ENCODE peak calls at places on chromosome 19, in four cellular contexts. C is AG09309, R is dorsolateral prefrontal cortex, V is esophagus squamous epithelium. E is an unnamed sample.

GRCh38 chr19:50537306-50537685 is 23.6 kb upstream of the ASPDH start:
- DNase-seq in R (no peak), V (no peak), C (no peak), E (no peak)

GRCh38 chr19:15935167-15935702 is 906 bp upstream of the CYP4F11 start:
- DNase-seq in C (no peak), R (no peak), V (no peak), E (no peak)

GRCh38 chr19:46133101-46133627 is 8.7 kb upstream of the IGFL3 start:
- DNase-seq in R (no peak), V (no peak), C (peak; percentile 46), E (peak; percentile 99)

GRCh38 chr19:383922-384800 is 24.8 kb downstream of the C2CD4C start:
- DNase-seq in R (peak; percentile 33), C (no peak), V (no peak), E (no peak)

GRCh38 chr19:17236414-17236716 is 9.4 kb downstream of the NR2F6 start:
- DNase-seq in C (no peak), R (no peak), V (no peak), E (no peak)

GRCh38 chr19:17718988-17719711 is at the start of gene MAP1S:
- DNase-seq in R (peak; percentile 69), C (no peak), V (no peak), E (no peak)

GRCh38 chr19:43555185-43555770 is 20.0 kb downstream of the XRCC1 start:
- DNase-seq in R (peak; percentile 87), C (no peak), V (no peak), E (peak; percentile 49)

GRCh38 chr19:4113398-4114088 is 10.4 kb downstream of the MAP2K2 start:
- DNase-seq in R (no peak), V (no peak), C (no peak), E (no peak)

GRCh38 chr19:57615346-57615745 is 1.3 kb downstream of the ZNF134 start:
- DNase-seq in V (no peak), C (no peak), R (no peak), E (no peak)
- H3K4me3 ChIP-seq in V (no peak overlapping the region), C (peak overlapping the region; percentile 96), R (peak overlapping the region; percentile 99), E (no peak overlapping the region)

GRCh38 chr19:8340341-8341096 is 2.5 kb downstream of the KANK3 start:
- DNase-seq in V (no peak), C (no peak), R (no peak), E (no peak)
- TF ChIP-seq CTCF in V (no peak), C (no peak), R (no peak), E (no peak)

GRCh38 chr19:2887391-2887914 is 13.3 kb upstream of the ZNF57 start:
- DNase-seq in C (peak; percentile 37), R (no peak), V (no peak), E (no peak)

GRCh38 chr19:2888739-2889224 is 11.9 kb upstream of the ZNF57 start:
- DNase-seq in C (no peak), R (no peak), V (no peak), E (no peak)

GRCh38 chr19:2883686-2884439 is 16.7 kb downstream of the ZNF556 start:
- DNase-seq in V (no peak), C (no peak), R (no peak), E (no peak)

DNA sequence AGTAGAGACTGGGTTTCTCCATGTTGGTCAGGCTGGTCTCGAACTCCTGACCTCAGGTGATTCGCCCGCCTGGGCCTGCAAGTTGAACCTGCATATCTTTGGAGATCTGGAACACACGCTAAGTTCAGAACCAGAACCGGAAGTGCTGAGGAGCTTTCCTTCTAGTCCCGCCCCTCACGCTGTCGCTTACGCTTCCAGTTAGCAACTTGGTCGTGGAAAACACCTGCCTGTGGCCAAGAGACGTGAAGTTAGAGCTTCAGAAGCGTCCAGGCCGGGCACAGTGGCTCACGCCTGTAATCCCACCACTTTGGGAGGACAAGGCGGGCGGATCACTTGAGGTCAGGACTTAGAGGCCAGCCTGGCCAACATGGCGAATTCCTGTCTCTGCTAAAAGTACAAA is 15.0 kb upstream of the ZNF57 start:
- DNase-seq in V (no peak), C (no peak), R (no peak), E (no peak)
- H3K4me3 ChIP-seq in V (no peak overlapping the region), C (no peak overlapping the region), R (no peak overlapping the region), E (no peak overlapping the region)

GRCh38 chr19:29260477-29261317 is 47.7 kb upstream of the UQCRFS1 start:
- DNase-seq in R (no peak), V (no peak), C (no peak), E (no peak)
- TF ChIP-seq CTCF in R (peak; percentile 34), V (peak; percentile 34), C (peak; percentile 36), E (peak; percentile 37)

GRCh38 chr19:2129022-2129421 is 22.3 kb downstream of the AP3D1 start:
- DNase-seq in V (no peak), C (no peak), R (no peak), E (no peak)
- H3K4me3 ChIP-seq in V (no peak overlapping the region), C (no peak overlapping the region), R (no peak overlapping the region), E (no peak overlapping the region)

GRCh38 chr19:40701758-40702157 is 11.3 kb upstream of the NUMBL start:
- DNase-seq in V (no peak), C (no peak), R (no peak), E (no peak)

GRCh38 chr19:40700083-40700482 is 9.6 kb upstream of the NUMBL start:
- DNase-seq in R (no peak), V (no peak), C (no peak), E (no peak)

GRCh38 chr19:40703029-40703755 is 12.7 kb upstream of the NUMBL start:
- DNase-seq in C (no peak), R (no peak), V (no peak), E (no peak)

GRCh38 chr19:40704491-40705361 is 12.0 kb downstream of the COQ8B start:
- DNase-seq in V (no peak), C (no peak), R (no peak), E (no peak)

GRCh38 chr19:40702337-40703012 is 12.0 kb upstream of the NUMBL start:
- DNase-seq in R (peak; percentile 75), C (no peak), V (no peak), E (no peak)
- TF ChIP-seq CTCF in R (peak; percentile 54), C (no peak), V (peak; percentile 18), E (peak; percentile 51)

GRCh38 chr19:52189745-52190678 is at the start of gene PPP2R1A:
- DNase-seq in C (peak; percentile 100), R (peak; percentile 100), V (peak; percentile 100), E (peak; percentile 100)
- H3K4me3 ChIP-seq in C (peak within 1 kb of the TSS; percentile 83), R (peak within 1 kb of the TSS; percentile 79), V (peak within 1 kb of the TSS; percentile 88), E (peak within 1 kb of the TSS; percentile 87)

DNA sequence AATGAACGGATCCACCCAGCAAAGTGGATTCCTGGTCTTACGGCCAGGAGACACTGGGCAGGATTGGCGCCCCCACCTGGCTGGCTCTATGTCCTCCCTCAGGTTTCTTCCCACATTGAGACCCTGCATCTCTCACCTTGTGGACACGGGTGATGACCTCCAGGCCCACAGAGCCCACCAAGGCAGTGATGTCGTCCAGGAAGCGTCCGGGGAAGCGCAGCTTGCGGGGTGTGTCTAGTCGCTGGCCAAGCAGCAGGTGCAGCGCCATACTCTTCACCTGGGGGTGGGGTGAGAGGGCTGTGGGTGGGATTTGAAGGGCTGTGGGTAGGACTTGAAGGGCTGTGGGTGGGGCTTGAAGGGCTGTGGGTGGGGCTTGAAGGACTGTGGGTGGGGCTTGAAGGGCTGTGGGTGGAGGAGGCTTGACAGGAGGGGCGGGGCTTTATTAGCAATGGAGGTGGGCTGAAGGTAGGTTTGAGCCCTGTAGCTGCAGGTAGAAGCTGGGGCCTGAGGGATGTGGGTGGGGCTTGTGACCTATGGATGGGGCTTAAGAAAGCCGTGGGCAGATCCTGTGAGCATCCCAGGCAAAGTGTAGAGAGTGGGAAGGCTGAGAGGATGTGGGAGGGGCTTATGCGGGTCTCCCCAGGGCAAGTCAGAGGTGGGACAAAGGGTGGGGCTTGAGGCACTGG is 12.1 kb upstream of the ANGPTL8 start:
- DNase-seq in C (no peak), R (no peak), V (no peak), E (no peak)
- TF ChIP-seq CTCF in C (no peak), R (no peak), V (no peak), E (peak; percentile 33)

E was measured in HFF-Myc.